ENCODE peak calls at places on chromosomes 4 and X, in eight cellular contexts. Q, S, I, Z, M, V, U and R are unnamed samples.

GRCh38 chr4:2931765-2932560 is 31.2 kb downstream of the NOP14 start:
- DNase-seq in Q (no peak), S (peak; percentile 63), I (no peak), Z (no peak), M (peak; percentile 76), V (no peak), U (peak; percentile 59), R (no peak)

GRCh38 chr4:89868261-89868660 is 26.4 kb upstream of the MMRN1 start:
- DNase-seq in Q (no peak), S (no peak), I (no peak), Z (no peak), M (no peak), V (no peak), U (no peak), R (no peak)

GRCh38 chrX:84907324-84907946 is 96.2 kb upstream of the APOOL start:
- DNase-seq in Q (no peak), S (no peak), I (no peak), Z (no peak), M (no peak), V (peak; percentile 27), U (no peak), R (no peak)

GRCh38 chr4:165945991-165946390 is 73.0 kb downstream of the TLL1 start:
- DNase-seq in Q (no peak), S (no peak), I (no peak), Z (no peak), M (no peak), V (no peak), U (no peak), R (no peak)

GRCh38 chrX:40176256-40176978 is 78.7 kb upstream of the BCOR start:
- DNase-seq in Q (peak; percentile 60), S (peak; percentile 79), I (no peak), Z (peak; percentile 40), M (peak; percentile 83), V (peak; percentile 39), U (peak; percentile 79), R (no peak)

GRCh38 chr4:124710253-124710849 is 2.2 kb downstream of the ANKRD50 start:
- DNase-seq in Q (no peak), S (no peak), I (no peak), Z (peak; percentile 26), M (no peak), V (no peak), U (no peak), R (no peak)

GRCh38 chrX:131262738-131263679 is 26.1 kb downstream of the IGSF1 start:
- DNase-seq in Q (no peak), S (no peak), I (no peak), Z (no peak), M (peak; percentile 24), V (no peak), U (peak; percentile 19), R (no peak)

GRCh38 chrX:12949927-12950656 is 24.8 kb upstream of the TMSB4X start:
- DNase-seq in Q (peak; percentile 81), S (peak; percentile 87), I (peak; percentile 72), Z (peak; percentile 81), M (peak; percentile 94), V (peak; percentile 83), U (peak; percentile 84), R (peak; percentile 61)

GRCh38 chr4:189912170-189912569 is 28.5 kb upstream of the FRG1 start:
- DNase-seq in Q (no peak), S (no peak), I (no peak), Z (no peak), M (no peak), V (peak; percentile 1), U (no peak), R (no peak)

GRCh38 chrX:118261136-118261535 is 84.8 kb upstream of the WDR44 start:
- DNase-seq in Q (no peak), S (no peak), I (no peak), Z (no peak), M (no peak), V (no peak), U (no peak), R (no peak)

GRCh38 chr4:78032446-78032845 is 24.7 kb upstream of the FRAS1 start:
- DNase-seq in Q (no peak), S (no peak), I (no peak), Z (no peak), M (no peak), V (no peak), U (no peak), R (no peak)

GRCh38 chr4:123278755-123279154 is 117.8 kb upstream of the SPRY1 start:
- DNase-seq in Q (no peak), S (no peak), I (no peak), Z (no peak), M (no peak), V (peak; percentile 3), U (no peak), R (no peak)

GRCh38 chrX:19888419-19888879 is 1.0 kb upstream of the SH3KBP1 start:
- DNase-seq in Q (peak; percentile 11), S (peak; percentile 55), I (peak; percentile 36), Z (peak; percentile 76), M (peak; percentile 48), V (peak; percentile 74), U (no peak), R (no peak)

GRCh38 chr4:4338632-4339031 is 48.3 kb upstream of the NSG1 start:
- DNase-seq in Q (no peak), S (no peak), I (no peak), Z (no peak), M (no peak), V (no peak), U (no peak), R (no peak)